ENCODE peak calls at places on chromosomes 13 and 19, in eight cellular contexts. O, R, A, B, H, Y, D and W are unnamed samples.

GRCh38 chr13:24564881-24565280 is 52.3 kb upstream of the PARP4 start:
- DNase-seq in O (no peak), R (no peak), A (no peak), B (no peak), H (no peak), Y (no peak), D (no peak), W (no peak)

GRCh38 chr19:2328401-2329161 is at the start of the genes LSM7 and SPPL2B:
- DNase-seq in O (peak; percentile 93), R (peak; percentile 89), A (peak; percentile 88), B (peak; percentile 92), H (peak; percentile 93), Y (peak; percentile 83), D (peak; percentile 90), W (peak; percentile 97)

GRCh38 chr19:21848706-21849105 is 12.7 kb upstream of the ZNF43 start:
- DNase-seq in O (no peak), R (no peak), A (no peak), B (no peak), H (no peak), Y (peak; percentile 31), D (peak; percentile 47), W (no peak)

GRCh38 chr13:111630411-111630810 is 310.0 kb downstream of the TEX29 start:
- DNase-seq in O (peak; percentile 80), R (no peak), A (no peak), B (no peak), H (no peak), Y (no peak), D (no peak), W (no peak)

GRCh38 chr13:66940113-66940512 is 290.0 kb downstream of the PCDH9 start:
- DNase-seq in O (no peak), R (no peak), A (no peak), B (no peak), H (no peak), Y (no peak), D (no peak), W (no peak)

GRCh38 chr13:20053016-20053415 is 94.5 kb downstream of the ZMYM2 start:
- DNase-seq in O (no peak), R (no peak), A (no peak), B (no peak), H (no peak), Y (no peak), D (no peak), W (no peak)

GRCh38 chr13:73335938-73336337 is 277.1 kb downstream of the KLF5 start:
- DNase-seq in O (no peak), R (no peak), A (no peak), B (no peak), H (no peak), Y (no peak), D (no peak), W (no peak)

GRCh38 chr13:30341815-30342570 is 34.6 kb upstream of the KATNAL1 start:
- DNase-seq in O (no peak), R (no peak), A (peak; percentile 91), B (peak; percentile 62), H (peak; percentile 28), Y (peak; percentile 94), D (peak; percentile 86), W (peak; percentile 96)

GRCh38 chr13:47114030-47114429 is 217.2 kb upstream of the HTR2A start:
- DNase-seq in O (no peak), R (no peak), A (no peak), B (no peak), H (no peak), Y (peak; percentile 89), D (no peak), W (no peak)

GRCh38 chr13:92806215-92806614 is 420.4 kb upstream of the GPC6 start:
- DNase-seq in O (no peak), R (no peak), A (no peak), B (peak; percentile 20), H (no peak), Y (no peak), D (no peak), W (no peak)

GRCh38 chr13:77016241-77016812 is 10.6 kb downstream of the FBXL3 start:
- DNase-seq in O (no peak), R (no peak), A (no peak), B (no peak), H (no peak), Y (no peak), D (no peak), W (no peak)

GRCh38 chr13:31485651-31486051 is 253.7 kb upstream of the RXFP2 start:
- DNase-seq in O (no peak), R (no peak), A (no peak), B (no peak), H (no peak), Y (no peak), D (no peak), W (no peak)

GRCh38 chr13:110421696-110422395 is 114.8 kb downstream of the COL4A2 start:
- DNase-seq in O (no peak), R (no peak), A (no peak), B (no peak), H (no peak), Y (peak; percentile 90), D (no peak), W (no peak)

GRCh38 chr19:54017266-54017665 is 25.8 kb downstream of the CACNG6 start:
- DNase-seq in O (no peak), R (no peak), A (no peak), B (no peak), H (no peak), Y (peak; percentile 31), D (no peak), W (no peak)

GRCh38 chr13:78194904-78195639 is 276.4 kb upstream of the EDNRB start:
- DNase-seq in O (peak; percentile 61), R (peak; percentile 26), A (no peak), B (no peak), H (no peak), Y (peak; percentile 69), D (no peak), W (no peak)

GRCh38 chr19:38538386-38538785 is 79.4 kb downstream of the MAP4K1 start:
- DNase-seq in O (no peak), R (no peak), A (no peak), B (no peak), H (no peak), Y (no peak), D (no peak), W (no peak)

GRCh38 chr13:105441406-105441805 is 1094.1 kb downstream of the EFNB2 start:
- DNase-seq in O (no peak), R (no peak), A (no peak), B (no peak), H (no peak), Y (no peak), D (no peak), W (no peak)

GRCh38 chr13:30196025-30196424 is 111.3 kb downstream of the KATNAL1 start:
- DNase-seq in O (peak; percentile 89), R (peak; percentile 4), A (no peak), B (no peak), H (peak; percentile 84), Y (peak; percentile 41), D (no peak), W (no peak)

DNA sequence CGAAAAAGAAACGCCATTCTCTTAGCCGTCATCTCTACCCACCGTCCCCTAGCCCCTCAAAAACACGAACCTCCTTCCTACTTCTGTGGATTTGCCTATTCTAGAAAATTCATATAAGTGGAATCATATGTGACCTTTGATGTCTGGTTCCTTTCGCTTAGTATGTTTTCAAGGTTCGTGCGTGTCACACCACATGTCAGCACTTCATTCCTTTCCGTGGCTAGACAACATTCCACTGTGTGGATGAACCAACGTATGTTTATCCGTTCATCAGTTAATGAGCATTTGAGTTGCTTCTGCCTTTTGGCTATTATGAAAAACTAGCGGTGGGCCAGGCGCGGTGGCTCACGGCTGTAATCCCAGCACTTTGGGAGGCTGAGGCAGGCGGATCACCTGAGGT is 14.0 kb upstream of the PPP1R12C start:
- DNase-seq in O (no peak), R (no peak), A (no peak), B (no peak), H (no peak), Y (peak; percentile 57), D (no peak), W (peak; percentile 34)
- H3K36me3 ChIP-seq in O (no peaks in the 10 kb centered on the region), R (no peaks in the 10 kb centered on the region), A (no peaks in the 10 kb centered on the region), B (no peaks in the 10 kb centered on the region), H (no peaks in the 10 kb centered on the region), Y (no peaks in the 10 kb centered on the region), D (no peaks in the 10 kb centered on the region), W (no peaks in the 10 kb centered on the region)

GRCh38 chr19:664913-665443 is 2.0 kb upstream of the RNF126 start:
- DNase-seq in O (peak; percentile 98), R (peak; percentile 87), A (peak; percentile 63), B (peak; percentile 90), H (peak; percentile 95), Y (peak; percentile 70), D (peak; percentile 82), W (peak; percentile 88)
- H3K4me3 ChIP-seq in O (no peak overlapping the region), R (peak overlapping the region; percentile 7), A (peak overlapping the region; percentile 30), B (peak overlapping the region; percentile 8), H (no peak overlapping the region), Y (no peak overlapping the region), D (no peak overlapping the region), W (no peak overlapping the region)

GRCh38 chr13:98878421-98879126 is 99.3 kb downstream of the DOCK9 start:
- DNase-seq in O (no peak), R (no peak), A (no peak), B (no peak), H (no peak), Y (no peak), D (no peak), W (no peak)
- H3K36me3 ChIP-seq in O (no peaks in the 10 kb centered on the region), R (no peaks in the 10 kb centered on the region), A (peaks cover 82% of the 10 kb centered on the region), B (no peaks in the 10 kb centered on the region), H (no peaks in the 10 kb centered on the region), Y (no peaks in the 10 kb centered on the region), D (no peaks in the 10 kb centered on the region), W (no peaks in the 10 kb centered on the region)

GRCh38 chr19:40433391-40434216 is 7.8 kb upstream of the SERTAD1 start:
- DNase-seq in O (peak; percentile 93), R (peak; percentile 76), A (peak; percentile 88), B (peak; percentile 93), H (peak; percentile 90), Y (peak; percentile 88), D (peak; percentile 93), W (peak; percentile 95)
- H3K4me3 ChIP-seq in O (peak overlapping the region; percentile 84), R (peak overlapping the region; percentile 5), A (peak overlapping the region; percentile 58), B (peak overlapping the region; percentile 16), H (peak overlapping the region; percentile 58), Y (peak overlapping the region; percentile 46), D (peak overlapping the region; percentile 21), W (peak overlapping the region; percentile 33)